ENCODE peak calls at places on chromosomes 1 and 21, in ten cellular contexts. E, B, N, Z, V, X, P, U, O and T are unnamed samples.

GRCh38 chr1:231070758-231071443 is 30.8 kb upstream of the FAM89A start:
- DNase-seq in V (no peak), E (no peak), X (no peak), U (no peak), O (no peak), Z (no peak), N (no peak), B (no peak), P (no peak), T (no peak)

GRCh38 chr1:222730866-222731265 is 6.1 kb upstream of the FAM177B start:
- DNase-seq in V (no peak), P (no peak), X (no peak), N (no peak), B (no peak), O (no peak), Z (no peak), U (no peak), E (no peak), T (no peak)

GRCh38 chr1:147076442-147076841 is 95.8 kb downstream of the PRKAB2 start:
- DNase-seq in X (no peak), P (no peak), Z (no peak), N (no peak), E (no peak), V (no peak), B (no peak), O (no peak), U (no peak), T (no peak)

GRCh38 chr1:228490120-228491078 is 3.2 kb downstream of the RNF187 start:
- DNase-seq in Z (peak), V (no peak), B (no peak), X (no peak), N (peak), U (no peak), E (no peak), P (peak), O (no peak), T (no peak)

GRCh38 chr1:232635778-232636356 is 5.9 kb upstream of the SIPA1L2 start:
- DNase-seq in N (no peak), B (no peak), U (no peak), E (peak), V (no peak), Z (peak), X (no peak), P (peak), O (no peak), T (no peak)

GRCh38 chr1:40384413-40384762 is 10.9 kb downstream of the SMAP2 start:
- DNase-seq in P (no peak), N (no peak), Z (no peak), B (no peak), E (no peak), V (peak), U (no peak), X (no peak), O (no peak), T (no peak)

GRCh38 chr1:37043101-37043500 is 8.8 kb upstream of the GRIK3 start:
- DNase-seq in P (no peak), B (no peak), V (no peak), E (no peak), O (no peak), U (no peak), N (no peak), X (no peak), Z (no peak), T (no peak)

GRCh38 chr1:59116920-59117542 is 179.9 kb upstream of the FGGY start:
- DNase-seq in B (no peak), X (no peak), O (no peak), U (no peak), E (no peak), P (peak), N (no peak), V (no peak), Z (peak), T (no peak)

DNA sequence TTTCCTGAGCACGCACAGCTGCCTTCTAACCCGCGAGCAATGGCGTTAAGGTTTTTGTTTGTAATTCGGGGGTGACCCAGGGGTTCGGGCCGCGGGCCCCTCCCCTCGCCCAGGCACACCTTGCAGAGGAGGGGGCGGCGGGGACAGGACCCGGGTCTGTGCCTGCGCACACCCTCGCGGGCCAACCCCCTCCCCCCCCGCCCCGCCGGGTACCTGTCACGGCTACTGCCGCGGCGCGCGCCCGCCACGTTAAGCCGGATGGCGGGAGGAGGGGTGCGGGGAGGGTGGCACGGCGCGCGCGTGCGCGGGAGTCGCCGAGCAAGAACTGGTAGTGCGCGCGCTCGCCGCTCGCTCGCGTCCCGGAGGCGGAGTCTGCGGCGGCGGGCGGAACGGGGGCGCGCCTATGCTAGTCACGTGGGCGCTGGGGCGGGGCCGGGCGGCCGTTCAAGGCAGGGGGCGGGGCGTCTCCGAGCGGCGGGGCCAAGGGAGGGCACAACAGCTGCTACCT is at the start of gene TPTE:
- DNase-seq in N (no peak), V (no peak), B (no peak), P (no peak), E (no peak), O (peak), U (no peak), Z (no peak), X (no peak), T (no peak)
- H3K4me3 ChIP-seq in N (no peak), V (no peak), B (no peak), P (no peak), E (no peak), O (no peak), U (no peak), Z (no peak), X (no peak), T (no peak)

GRCh38 chr1:26531651-26532131 is 2.1 kb downstream of the RPS6KA1 start:
- DNase-seq in V (peak), P (no peak), U (peak), N (no peak), E (peak), B (peak), O (peak), Z (no peak), X (no peak), T (no peak)

GRCh38 chr1:26529405-26529654 is 231 bp upstream of the RPS6KA1 start:
- DNase-seq in V (no peak), U (no peak), B (no peak), E (no peak), P (no peak), N (no peak), O (no peak), X (no peak), Z (no peak), T (no peak)

GRCh38 chr1:26529655-26530539 is at the start of gene RPS6KA1:
- DNase-seq in B (peak), U (peak), V (peak), N (peak), X (no peak), P (no peak), O (peak), Z (peak), E (peak), T (no peak)

GRCh38 chr1:26530540-26530897 is 958 bp downstream of the RPS6KA1 start:
- DNase-seq in V (no peak), B (no peak), P (no peak), X (no peak), E (no peak), U (no peak), N (no peak), O (no peak), Z (no peak), T (no peak)

DNA sequence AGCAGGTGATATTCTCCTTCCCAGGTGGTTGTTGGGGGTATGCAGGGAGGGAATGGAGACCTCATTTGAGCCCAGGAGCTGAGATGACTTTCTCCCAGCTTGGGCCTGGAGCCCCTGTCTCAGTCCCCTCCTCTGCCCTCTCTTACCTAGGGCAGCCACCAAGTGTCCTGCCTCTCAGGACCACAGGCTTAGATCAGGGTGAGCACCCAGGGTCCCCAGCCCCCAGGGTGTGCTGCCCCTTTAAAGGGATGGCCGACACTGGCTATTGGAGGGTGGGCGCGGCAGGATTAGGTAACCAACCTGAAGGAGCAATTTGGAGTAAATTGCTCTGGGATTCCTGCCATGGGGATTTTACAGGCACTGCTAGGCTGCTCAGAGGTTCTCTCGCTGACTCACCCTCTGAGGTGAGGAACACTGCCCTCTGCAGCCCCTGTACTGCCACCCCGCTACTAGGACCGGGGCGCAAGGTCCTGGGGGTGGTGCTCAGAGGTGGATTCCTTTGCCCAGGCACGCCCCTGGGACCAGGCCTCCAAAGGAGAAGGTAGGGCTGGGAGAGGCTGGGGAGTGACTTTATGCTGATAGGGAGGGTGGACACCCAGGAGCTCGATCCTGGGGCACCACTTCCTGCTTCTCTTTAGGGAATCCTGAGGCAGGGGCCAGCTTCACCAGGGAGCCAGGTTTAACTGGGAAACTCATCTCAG is 1.5 kb downstream of the RPS6KA1 start:
- DNase-seq in X (peak), U (peak), Z (peak), N (no peak), B (peak), P (peak), V (peak), O (peak), E (peak), T (no peak)
- H3K4me3 ChIP-seq in X (peak), U (peak), Z (no peak), N (no peak), B (peak), P (no peak), V (no peak), O (no peak), E (no peak), T (peak)

GRCh38 chr1:202235856-202236837 is 42.5 kb downstream of the LGR6 start:
- DNase-seq in P (peak), O (peak), V (peak), X (peak), E (peak), B (peak), N (peak), Z (peak), U (peak), T (no peak)
- H3K4me3 ChIP-seq in P (peak), O (no peak), V (no peak), X (no peak), E (no peak), B (no peak), N (no peak), Z (no peak), U (no peak), T (no peak)

GRCh38 chr1:20318521-20318920 is 27.8 kb downstream of the VWA5B1 start:
- DNase-seq in V (no peak), X (no peak), E (no peak), N (no peak), U (no peak), B (no peak), Z (no peak), O (no peak), P (no peak), T (no peak)
- H3K4me3 ChIP-seq in V (no peak), X (no peak), E (no peak), N (no peak), U (no peak), B (no peak), Z (no peak), O (no peak), P (no peak), T (no peak)

GRCh38 chr1:11188381-11188780 is 774 bp upstream of the ANGPTL7 start:
- DNase-seq in B (no peak), N (no peak), Z (peak), U (no peak), P (no peak), O (no peak), V (no peak), X (no peak), E (no peak), T (no peak)

GRCh38 chr1:11187458-11187857 is 1.7 kb upstream of the ANGPTL7 start:
- DNase-seq in O (no peak), N (no peak), P (no peak), V (no peak), Z (no peak), E (no peak), X (no peak), U (no peak), B (no peak), T (no peak)

GRCh38 chr1:11187936-11188335 is 1.2 kb upstream of the ANGPTL7 start:
- DNase-seq in O (no peak), X (no peak), Z (no peak), B (no peak), U (no peak), N (no peak), E (peak), P (no peak), V (no peak), T (no peak)

GRCh38 chr1:11187000-11187399 is 2.2 kb upstream of the ANGPTL7 start:
- DNase-seq in P (no peak), O (no peak), Z (no peak), E (no peak), V (no peak), X (no peak), N (no peak), B (no peak), U (no peak), T (no peak)

DNA sequence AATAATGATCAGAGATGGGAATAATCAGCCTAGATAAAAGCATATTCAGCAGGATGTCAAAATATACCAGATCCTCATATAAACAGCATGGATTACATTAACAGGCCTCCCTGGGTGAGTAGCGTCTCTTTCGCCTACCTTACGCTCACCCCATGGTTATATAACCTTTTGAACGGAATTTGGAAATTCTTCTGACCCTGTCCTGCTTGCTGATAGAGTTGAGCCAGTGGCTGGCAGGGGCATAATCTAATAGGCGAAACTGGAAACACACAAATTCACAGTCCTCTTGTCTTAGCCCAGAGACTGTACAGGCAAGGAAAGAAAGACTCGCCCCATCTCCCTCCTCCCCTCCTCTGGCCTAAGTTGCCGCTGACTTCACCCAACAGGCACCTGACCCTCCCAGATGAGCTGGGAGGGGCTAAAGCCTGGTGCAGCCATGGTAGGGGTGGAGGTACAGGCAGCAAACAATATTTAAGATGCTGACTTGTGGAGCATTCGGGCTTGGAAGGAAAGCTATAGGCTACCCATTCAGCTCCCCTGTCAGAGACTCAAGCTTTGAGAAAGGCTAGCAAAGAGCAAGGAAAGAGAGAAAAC is at the start of gene ANGPTL7:
- DNase-seq in Z (no peak), E (peak), O (no peak), V (no peak), N (no peak), P (no peak), U (no peak), B (no peak), X (no peak), T (no peak)
- H3K4me3 ChIP-seq in Z (no peak), E (no peak), O (no peak), V (no peak), N (no peak), P (no peak), U (no peak), B (no peak), X (no peak), T (no peak)